ENCODE peak calls at places on chromosomes 1 and 21, in four cellular contexts. J is aorta, L is glomerular endothelial cell, U is T47D. M is an unnamed sample.

GRCh38 chr21:39033878-39034589 is 149.2 kb downstream of the PSMG1 start:
- DNase-seq in J (no peak), U (no peak), L (no peak), M (peak; percentile 84)

GRCh38 chr1:21530368-21531016 is 21.3 kb downstream of the ALPL start:
- DNase-seq in L (no peak), U (no peak), J (no peak), M (no peak)

GRCh38 chr1:160814856-160815255 is 18.9 kb downstream of the LY9 start:
- DNase-seq in U (no peak), J (no peak), L (no peak), M (no peak)

GRCh38 chr1:10610901-10611600 is 136.3 kb downstream of the PEX14 start:
- DNase-seq in U (no peak), L (no peak), J (no peak), M (no peak)

GRCh38 chr1:3611170-3612019 is at the start of gene MEGF6:
- DNase-seq in U (peak; percentile 69), L (no peak), J (peak; percentile 75), M (peak; percentile 92)

GRCh38 chr1:6899621-6900020 is 114.4 kb downstream of the CAMTA1 start:
- DNase-seq in L (no peak), J (no peak), U (peak; percentile 16), M (no peak)

GRCh38 chr1:57470028-57470427 is 46.2 kb upstream of the DAB1 start:
- DNase-seq in L (no peak), J (no peak), U (no peak), M (no peak)

GRCh38 chr1:16441312-16441641 is 753 bp downstream of the NECAP2 start:
- DNase-seq in U (no peak), L (no peak), J (no peak), M (no peak)

GRCh38 chr21:38985423-38986378 is 180.0 kb downstream of the ETS2 start:
- DNase-seq in U (no peak), J (peak; percentile 87), L (no peak), M (no peak)

GRCh38 chr1:59332983-59333382 is 36.1 kb downstream of the FGGY start:
- DNase-seq in L (peak; percentile 31), U (no peak), J (no peak), M (no peak)

GRCh38 chr1:228031276-228031995 is 24.6 kb downstream of the WNT3A start:
- DNase-seq in J (no peak), L (no peak), U (no peak), M (no peak)

M was measured in Caco-2.